ENCODE peak calls at places on chromosomes 12 and 14, in four cellular contexts. M is sigmoid colon, F is tibial nerve, G is stomach. B is an unnamed sample.

GRCh38 chr12:131147894-131148293 is 194.2 kb downstream of the ADGRD1 start:
- DNase-seq in M (no peak), F (no peak), G (no peak), B (no peak)

GRCh38 chr12:86729798-86730197 is 473.6 kb upstream of the MGAT4C start:
- DNase-seq in M (no peak), F (no peak), G (no peak), B (no peak)

GRCh38 chr12:52436000-52436827 is 2.0 kb upstream of the KRT75 start:
- DNase-seq in M (no peak), F (no peak), G (no peak), B (no peak)

GRCh38 chr14:100025111-100025510 is 40.1 kb upstream of the EVL start:
- DNase-seq in M (no peak), F (no peak), G (peak; percentile 40), B (peak; percentile 26)

GRCh38 chr14:105738638-105739037 is 212.3 kb downstream of the TMEM121 start:
- DNase-seq in M (no peak), F (no peak), G (no peak), B (no peak)

GRCh38 chr12:24739094-24739779 is 209.7 kb downstream of the BCAT1 start:
- DNase-seq in M (no peak), F (no peak), G (no peak), B (no peak)

GRCh38 chr14:90757452-90757851 is 58.8 kb downstream of the TTC7B start:
- DNase-seq in M (no peak), F (no peak), G (peak; percentile 22), B (no peak)

GRCh38 chr14:78022059-78022458 is 148.1 kb upstream of the NRXN3 start:
- DNase-seq in M (no peak), F (no peak), G (peak; percentile 67), B (peak; percentile 64)

GRCh38 chr12:123396543-123396942 is 12.6 kb downstream of the KMT5A start:
- DNase-seq in M (no peak), F (no peak), G (no peak), B (no peak)

GRCh38 chr12:8628731-8629130 is 16.1 kb upstream of the AICDA start:
- DNase-seq in M (no peak), F (no peak), G (no peak), B (no peak)

GRCh38 chr14:84375235-84375634 is 1154.7 kb upstream of the FLRT2 start:
- DNase-seq in M (no peak), F (no peak), G (no peak), B (no peak)

GRCh38 chr14:70114621-70115156 is 74.1 kb downstream of the SLC8A3 start:
- DNase-seq in M (no peak), F (no peak), G (no peak), B (no peak)

GRCh38 chr14:35534130-35534883 is at the start of gene INSM2:
- DNase-seq in M (no peak), F (no peak), G (no peak), B (no peak)

GRCh38 chr14:86057018-86057667 is 527.2 kb downstream of the FLRT2 start:
- DNase-seq in M (no peak), F (peak; percentile 16), G (no peak), B (peak; percentile 26)

GRCh38 chr14:70013269-70013873 is 134.2 kb downstream of the SMOC1 start:
- DNase-seq in M (no peak), F (no peak), G (peak; percentile 58), B (peak; percentile 43)

GRCh38 chr12:8605057-8605456 is 7.6 kb downstream of the AICDA start:
- DNase-seq in M (no peak), F (no peak), G (no peak), B (no peak)

GRCh38 chr12:108268397-108268796 is 70.7 kb downstream of the CMKLR1 start:
- DNase-seq in M (no peak), F (no peak), G (no peak), B (no peak)

GRCh38 chr14:106729551-106729950 is 1203.2 kb downstream of the TMEM121 start:
- DNase-seq in M (no peak), F (no peak), G (no peak), B (no peak)

GRCh38 chr14:84493779-84494178 is 1036.2 kb upstream of the FLRT2 start:
- DNase-seq in M (no peak), F (no peak), G (no peak), B (no peak)

GRCh38 chr14:99513946-99514551 is 32.8 kb downstream of the CCNK start:
- DNase-seq in M (no peak), F (peak; percentile 10), G (peak; percentile 21), B (no peak)

GRCh38 chr14:31038521-31039166 is 12.5 kb upstream of the STRN3 start:
- DNase-seq in M (no peak), F (no peak), G (no peak), B (no peak)

GRCh38 chr12:89797436-89797835 is 88.8 kb upstream of the ATP2B1 start:
- DNase-seq in M (no peak), F (no peak), G (no peak), B (no peak)

GRCh38 chr12:32032205-32032810 is 73.1 kb downstream of the RESF1 start:
- DNase-seq in M (no peak), F (no peak), G (no peak), B (no peak)

GRCh38 chr14:21326972-21327371 is 47.1 kb downstream of the RPGRIP1 start:
- DNase-seq in M (no peak), F (no peak), G (no peak), B (no peak)

GRCh38 chr12:56634837-56635538 is 4.9 kb upstream of the BAZ2A start:
- DNase-seq in M (peak; percentile 93), F (no peak), G (peak; percentile 80), B (peak; percentile 88)
- H3K4me1 ChIP-seq in M (peaks cover 71% of the 10 kb centered on the region), F (peaks cover 61% of the 10 kb centered on the region), G (peaks cover 71% of the 10 kb centered on the region), B (peaks cover 54% of the 10 kb centered on the region)

GRCh38 chr14:89418452-89418851 is 1.4 kb upstream of the FOXN3 start:
- DNase-seq in M (peak; percentile 59), F (no peak), G (no peak), B (no peak)

GRCh38 chr14:89417111-89417468 is at the start of gene FOXN3:
- DNase-seq in M (peak; percentile 97), F (peak; percentile 86), G (peak; percentile 92), B (peak; percentile 93)

GRCh38 chr14:89418976-89419375 is 1.9 kb upstream of the FOXN3 start:
- DNase-seq in M (peak; percentile 49), F (no peak), G (no peak), B (no peak)

GRCh38 chr14:89416002-89416995 is 734 bp downstream of the FOXN3 start:
- DNase-seq in M (peak; percentile 99), F (peak; percentile 97), G (peak; percentile 98), B (peak; percentile 100)

GRCh38 chr14:89417469-89418225 is 614 bp upstream of the FOXN3 start:
- DNase-seq in M (peak; percentile 81), F (no peak), G (peak; percentile 60), B (peak; percentile 76)
- TF ChIP-seq POLR2A in M (no peak), F (no peak), G (no peak), B (no peak)

GRCh38 chr12:68630598-68630997 is 19.9 kb downstream of the RAP1B start:
- DNase-seq in M (no peak), F (no peak), G (no peak), B (no peak)
- H3K4me1 ChIP-seq in M (peaks cover 58% of the 10 kb centered on the region), F (peaks cover 66% of the 10 kb centered on the region), G (peaks cover 65% of the 10 kb centered on the region), B (peaks cover 57% of the 10 kb centered on the region)

DNA sequence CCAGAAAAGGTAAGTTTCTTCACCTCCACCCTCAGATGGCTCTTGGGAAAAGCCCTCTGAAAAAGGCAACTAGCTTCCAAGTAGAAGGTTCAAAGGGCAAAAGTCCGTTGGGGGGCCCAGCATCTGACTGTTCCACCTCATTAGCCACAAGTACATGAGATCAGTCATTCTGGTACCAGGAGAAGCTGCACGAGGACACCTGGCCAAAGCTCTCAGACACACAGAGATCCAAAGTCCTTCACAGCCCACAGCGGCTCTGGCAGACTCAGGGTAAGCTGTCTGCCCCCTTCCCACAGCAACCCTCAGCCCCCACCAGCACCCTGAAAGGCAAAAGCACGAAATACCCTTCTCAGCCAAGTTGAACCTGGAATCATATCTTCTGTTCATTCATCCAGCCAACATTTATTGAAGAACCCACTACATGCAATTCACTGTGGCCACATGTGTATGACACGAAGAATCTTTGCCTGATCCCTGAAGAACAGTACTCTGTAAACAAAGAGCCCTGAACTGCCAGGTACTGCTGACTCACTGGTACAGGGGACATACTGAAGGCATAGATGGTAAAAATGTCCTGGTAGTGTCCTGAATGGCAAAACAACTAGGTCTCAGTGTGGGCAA is 19.0 kb downstream of the SLC7A7 start:
- DNase-seq in M (no peak), F (no peak), G (no peak), B (no peak)
- TF ChIP-seq POLR2A in M (no peak), F (no peak), G (no peak), B (no peak)

GRCh38 chr14:24439830-24440605 is 2.6 kb downstream of the SDR39U1 start:
- DNase-seq in M (peak; percentile 68), F (no peak), G (no peak), B (no peak)

GRCh38 chr14:24437736-24438067 is 4.9 kb downstream of the SDR39U1 start:
- DNase-seq in M (no peak), F (no peak), G (no peak), B (no peak)

GRCh38 chr14:24437020-24437735 is 5.4 kb downstream of the SDR39U1 start:
- DNase-seq in M (peak; percentile 64), F (no peak), G (no peak), B (no peak)

GRCh38 chr14:24439257-24439656 is 3.3 kb downstream of the SDR39U1 start:
- DNase-seq in M (no peak), F (no peak), G (no peak), B (peak; percentile 14)

DNA sequence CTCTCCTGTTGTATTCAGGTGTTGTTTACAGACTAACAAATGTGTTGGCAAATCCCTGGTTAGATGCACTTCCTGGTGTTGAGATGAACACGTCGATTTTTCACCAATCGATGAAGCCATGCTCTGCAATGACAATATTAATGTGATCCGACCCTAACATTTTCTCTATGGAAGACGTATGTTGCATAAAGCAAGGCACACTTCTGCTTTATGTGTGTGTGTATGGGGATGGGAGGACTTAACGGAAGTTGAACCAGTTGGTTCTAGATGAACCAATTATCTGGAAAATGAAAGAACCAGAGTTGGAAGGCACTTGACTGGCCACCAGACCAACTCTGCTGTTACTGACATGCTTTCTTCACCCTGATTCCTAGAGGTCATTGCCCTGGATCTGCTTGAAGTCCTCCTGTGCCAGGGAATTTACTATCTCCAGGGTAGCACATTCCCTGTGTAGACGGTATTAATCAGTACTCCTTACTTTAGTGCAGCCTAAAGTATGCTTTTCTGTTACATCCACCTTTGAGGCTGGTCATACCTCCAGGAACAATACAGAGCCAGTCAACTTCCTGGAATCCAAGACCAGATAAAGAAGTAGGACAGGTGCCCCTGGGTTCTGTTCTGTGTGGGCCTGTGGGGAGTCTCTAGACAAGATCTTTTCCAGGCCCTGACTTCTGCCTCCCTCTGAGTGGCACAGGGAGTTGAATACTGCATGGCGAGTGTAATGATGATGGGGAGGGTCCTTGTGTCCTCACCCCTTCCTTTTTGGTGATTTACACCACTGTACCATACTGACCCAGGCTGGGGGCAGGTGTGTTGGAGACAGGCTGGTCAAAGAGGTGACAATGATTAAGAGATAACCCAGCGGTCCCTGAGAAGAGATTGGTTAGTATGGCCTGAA is 4.1 kb downstream of the SDR39U1 start:
- DNase-seq in M (no peak), F (no peak), G (no peak), B (peak; percentile 12)
- H3K4me1 ChIP-seq in M (peaks cover 39% of the 10 kb centered on the region), F (peaks cover 69% of the 10 kb centered on the region), G (peaks cover 80% of the 10 kb centered on the region), B (peaks cover 18% of the 10 kb centered on the region)